ENCODE peak calls at places on chromosomes 2 and 18, in six cellular contexts. T, W, J, K, L and B are unnamed samples.
A peak's percentile ranks its signal among the peaks of the same experiment; 100 is the strongest.

GRCh38 chr2:10407841-10408648 is 40.1 kb downstream of the ODC1 start:
- DNase-seq in T (no peak), W (no peak), J (peak; percentile 32), K (peak; percentile 86), L (peak; percentile 87), B (peak; percentile 42)

GRCh38 chr2:57884281-57884680 is 162.3 kb upstream of the VRK2 start:
- DNase-seq in T (no peak), W (no peak), J (no peak), K (no peak), L (no peak), B (no peak)

GRCh38 chr2:143140864-143141637 is 11.8 kb downstream of the ARHGAP15 start:
- DNase-seq in T (no peak), W (no peak), J (no peak), K (no peak), L (no peak), B (no peak)

GRCh38 chr2:192354512-192355244 is 159.9 kb upstream of the TMEFF2 start:
- DNase-seq in T (no peak), W (no peak), J (no peak), K (no peak), L (no peak), B (no peak)

GRCh38 chr2:52220393-52220792 is 1188.5 kb upstream of the NRXN1 start:
- DNase-seq in T (peak; percentile 6), W (peak; percentile 2), J (no peak), K (peak; percentile 46), L (no peak), B (no peak)

GRCh38 chr2:71277536-71278103 is 50.7 kb upstream of the PAIP2B start:
- DNase-seq in T (peak; percentile 72), W (peak; percentile 72), J (no peak), K (no peak), L (peak; percentile 27), B (no peak)

GRCh38 chr2:88100489-88100858 is 27.4 kb downstream of the FABP1 start:
- DNase-seq in T (no peak), W (no peak), J (no peak), K (no peak), L (no peak), B (no peak)

GRCh38 chr2:96556441-96557330 is 20.1 kb downstream of the ARID5A start:
- DNase-seq in T (no peak), W (no peak), J (no peak), K (no peak), L (peak; percentile 68), B (no peak)

GRCh38 chr2:146547236-146547635 is 1297.6 kb upstream of the ACVR2A start:
- DNase-seq in T (no peak), W (no peak), J (no peak), K (no peak), L (no peak), B (no peak)

GRCh38 chr2:20868377-20868776 is 45.5 kb upstream of the LDAH start:
- DNase-seq in T (no peak), W (no peak), J (no peak), K (no peak), L (no peak), B (peak; percentile 41)

GRCh38 chr2:10265328-10266132 is 37.2 kb upstream of the HPCAL1 start:
- DNase-seq in T (peak; percentile 7), W (no peak), J (no peak), K (no peak), L (peak; percentile 5), B (no peak)

GRCh38 chr2:39202639-39203369 is 41.0 kb downstream of the CDKL4 start:
- DNase-seq in T (no peak), W (no peak), J (no peak), K (no peak), L (no peak), B (no peak)

GRCh38 chr2:43348904-43349725 is 122.7 kb upstream of the ZFP36L2 start:
- DNase-seq in T (no peak), W (no peak), J (no peak), K (no peak), L (no peak), B (no peak)

GRCh38 chr2:85936421-85937068 is 47.8 kb upstream of the ST3GAL5 start:
- DNase-seq in T (no peak), W (no peak), J (no peak), K (peak; percentile 39), L (no peak), B (no peak)

GRCh38 chr18:61335737-61336555 is 2.7 kb downstream of the CDH20 start:
- DNase-seq in T (no peak), W (no peak), J (no peak), K (no peak), L (no peak), B (no peak)

GRCh38 chr2:152548111-152548875 is 169.0 kb downstream of the PRPF40A start:
- DNase-seq in T (no peak), W (no peak), J (no peak), K (no peak), L (no peak), B (no peak)

GRCh38 chr2:74025971-74026612 is 41.4 kb downstream of the TET3 start:
- DNase-seq in T (no peak), W (no peak), J (no peak), K (no peak), L (peak; percentile 51), B (no peak)

GRCh38 chr18:10010611-10011015 is 96.8 kb downstream of the VAPA start:
- DNase-seq in T (peak; percentile 64), W (no peak), J (peak; percentile 51), K (peak; percentile 54), L (peak; percentile 56), B (no peak)

GRCh38 chr2:64998658-64999061 is 9.5 kb downstream of the SLC1A4 start:
- DNase-seq in T (no peak), W (peak; percentile 61), J (no peak), K (no peak), L (no peak), B (no peak)

GRCh38 chr18:79695856-79696850 is 16.6 kb downstream of the CTDP1 start:
- DNase-seq in T (no peak), W (no peak), J (no peak), K (no peak), L (no peak), B (no peak)

GRCh38 chr2:192090878-192091277 is 103.9 kb downstream of the TMEFF2 start:
- DNase-seq in T (no peak), W (peak; percentile 63), J (no peak), K (no peak), L (no peak), B (no peak)

GRCh38 chr2:29644949-29645348 is 276.4 kb downstream of the ALK start:
- DNase-seq in T (no peak), W (no peak), J (no peak), K (no peak), L (no peak), B (no peak)

GRCh38 chr2:174681983-174682577 is 82.2 kb downstream of the CHRNA1 start:
- DNase-seq in T (peak; percentile 53), W (peak; percentile 55), J (no peak), K (no peak), L (peak; percentile 31), B (peak; percentile 38)

GRCh38 chr2:231721641-231722310 is 13.5 kb downstream of the PTMA start:
- DNase-seq in T (no peak), W (no peak), J (no peak), K (no peak), L (no peak), B (no peak)

GRCh38 chr2:27960237-27960912 is 69.8 kb downstream of the BABAM2 start:
- DNase-seq in T (no peak), W (no peak), J (no peak), K (no peak), L (no peak), B (peak; percentile 45)

GRCh38 chr18:55239764-55240163 is 280.5 kb upstream of the CCDC68 start:
- DNase-seq in T (no peak), W (no peak), J (no peak), K (no peak), L (no peak), B (no peak)
- H3K4me1 ChIP-seq in T (peaks cover 94% of the 10 kb centered on the region), W (peaks cover 5% of the 10 kb centered on the region), J (peaks cover 4% of the 10 kb centered on the region), K (peaks cover 10% of the 10 kb centered on the region), L (peaks cover 21% of the 10 kb centered on the region), B (no peaks in the 10 kb centered on the region)

GRCh38 chr2:176176233-176176632 is 12.2 kb upstream of the HOXD1 start:
- DNase-seq in T (no peak), W (no peak), J (no peak), K (no peak), L (no peak), B (no peak)

GRCh38 chr2:176175729-176176074 is 12.8 kb upstream of the HOXD1 start:
- DNase-seq in T (no peak), W (no peak), J (no peak), K (no peak), L (no peak), B (no peak)

GRCh38 chr2:176178807-176179271 is 9.6 kb upstream of the HOXD1 start:
- DNase-seq in T (no peak), W (no peak), J (no peak), K (no peak), L (no peak), B (no peak)

GRCh38 chr2:176178271-176178806 is 10.1 kb upstream of the HOXD1 start:
- DNase-seq in T (no peak), W (peak; percentile 21), J (no peak), K (no peak), L (peak; percentile 64), B (no peak)

GRCh38 chr2:176177580-176178270 is 10.7 kb upstream of the HOXD1 start:
- DNase-seq in T (no peak), W (peak; percentile 28), J (no peak), K (no peak), L (no peak), B (no peak)
- H3K4me3 ChIP-seq in T (peak overlapping the region; percentile 55), W (peak overlapping the region; percentile 37), J (no peak overlapping the region), K (no peak overlapping the region), L (peak overlapping the region; percentile 43), B (no peak overlapping the region)

GRCh38 chr2:237403024-237403882 is 10.7 kb downstream of the COL6A3 start:
- DNase-seq in T (no peak), W (no peak), J (peak; percentile 68), K (no peak), L (no peak), B (no peak)

GRCh38 chr2:237397072-237397471 is 16.9 kb downstream of the COL6A3 start:
- DNase-seq in T (no peak), W (no peak), J (no peak), K (no peak), L (no peak), B (no peak)

GRCh38 chr2:237405006-237405559 is 8.9 kb downstream of the COL6A3 start:
- DNase-seq in T (no peak), W (no peak), J (no peak), K (no peak), L (no peak), B (no peak)

GRCh38 chr2:237404413-237404812 is 9.6 kb downstream of the COL6A3 start:
- DNase-seq in T (no peak), W (no peak), J (no peak), K (no peak), L (no peak), B (no peak)

DNA sequence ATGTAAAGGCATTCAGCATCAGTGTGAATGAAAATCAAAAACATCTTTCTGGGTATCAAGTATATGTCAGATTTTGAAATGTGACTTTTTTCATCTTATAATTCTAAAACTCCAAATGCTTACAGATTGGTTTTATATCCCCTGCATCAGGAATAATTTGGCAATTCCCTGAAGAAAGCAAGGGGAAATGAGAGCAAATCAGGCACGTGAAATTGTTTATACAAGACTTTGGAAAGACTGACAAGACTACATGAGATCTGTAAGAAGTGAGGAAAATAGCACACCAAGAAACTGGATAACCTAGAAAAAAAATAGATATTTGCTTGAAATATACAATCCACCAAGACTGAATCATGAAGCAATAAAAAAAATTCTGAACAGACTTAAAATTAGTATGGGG is 13.8 kb downstream of the COL6A3 start:
- DNase-seq in T (no peak), W (no peak), J (no peak), K (no peak), L (no peak), B (no peak)
- H3K4me1 ChIP-seq in T (peaks cover 51% of the 10 kb centered on the region), W (no peaks in the 10 kb centered on the region), J (no peaks in the 10 kb centered on the region), K (no peaks in the 10 kb centered on the region), L (peaks cover 22% of the 10 kb centered on the region), B (no peaks in the 10 kb centered on the region)

GRCh38 chr2:233419626-233420431 is 65.5 kb downstream of the DGKD start:
- DNase-seq in T (no peak), W (peak; percentile 34), J (no peak), K (peak; percentile 25), L (no peak), B (peak; percentile 66)
- H3K4me3 ChIP-seq in T (peak overlapping the region; percentile 64), W (no peak overlapping the region), J (no peak overlapping the region), K (no peak overlapping the region), L (peak overlapping the region; percentile 3), B (peak overlapping the region; percentile 56)